ENCODE peak calls at places on chromosomes 4 and X, in five cellular contexts. O is HEK293T, J is AG08396, E is nephron progenitor cell, V is cardiac muscle cell. Z is an unnamed sample.

GRCh38 chr4:113962719-113963274 is 16.6 kb downstream of the ARSJ start:
- DNase-seq in E (no peak), J (no peak), V (no peak), O (no peak), Z (no peak)

GRCh38 chr4:82031386-82031785 is 342.4 kb downstream of the HNRNPD start:
- DNase-seq in J (no peak), V (no peak), E (no peak), O (no peak), Z (no peak)

GRCh38 chr4:126697748-126698147 is 935.0 kb upstream of the INTU start:
- DNase-seq in J (no peak), E (no peak), V (no peak), O (no peak), Z (no peak)

GRCh38 chrX:103386332-103386731 is 10.0 kb downstream of the BEX3 start:
- DNase-seq in O (no peak), E (no peak), J (no peak), V (no peak), Z (no peak)

GRCh38 chrX:135112096-135112729 is 8.1 kb downstream of the ETDB start:
- DNase-seq in E (peak; percentile 25), O (peak; percentile 51), J (peak; percentile 30), V (peak; percentile 50), Z (peak; percentile 50)

GRCh38 chrX:71989768-71990167 is 79.1 kb downstream of the NHSL2 start:
- DNase-seq in E (no peak), J (no peak), O (no peak), V (peak; percentile 32), Z (no peak)

GRCh38 chr4:38034986-38035882 is 75.0 kb downstream of the PTTG2 start:
- DNase-seq in V (peak; percentile 78), J (peak; percentile 69), O (peak; percentile 34), E (no peak), Z (peak; percentile 86)

GRCh38 chrX:136684120-136684519 is 36.2 kb downstream of the CD40LG start:
- DNase-seq in V (no peak), J (no peak), O (no peak), E (no peak), Z (no peak)

GRCh38 chrX:74514384-74514783 is 93.1 kb downstream of the SLC16A2 start:
- DNase-seq in J (no peak), O (no peak), E (no peak), V (peak; percentile 45), Z (peak; percentile 6)

GRCh38 chr4:7335363-7336066 is 99.2 kb downstream of the PSAPL1 start:
- DNase-seq in O (peak; percentile 84), E (peak; percentile 81), V (peak; percentile 48), J (peak; percentile 67), Z (peak; percentile 75)

Z was measured in left kidney.